ENCODE peak calls at places on chromosomes 7 and 10, in eight cellular contexts. L is fibroblast of the aortic adventitia, T is lower leg skin, F is ascending aorta, I is spleen, N is progenitor cell of endocrine pancreas, A is fibroblast of lung, K is MM.1S. Y is an unnamed sample.

GRCh38 chr10:72842164-72842563 is 51.4 kb upstream of the OIT3 start:
- DNase-seq in L (no peak), T (no peak), F (no peak), I (no peak), N (no peak), A (no peak), K (no peak), Y (no peak)

GRCh38 chr10:8039323-8039922 is 15.1 kb upstream of the GATA3 start:
- DNase-seq in L (no peak), T (no peak), F (no peak), I (no peak), N (no peak), A (no peak), K (no peak), Y (no peak)

GRCh38 chr7:22452142-22452763 is 47.7 kb downstream of the STEAP1B start:
- DNase-seq in L (peak; percentile 23), T (peak; percentile 38), F (no peak), I (peak; percentile 80), N (peak; percentile 49), A (peak; percentile 30), K (no peak), Y (peak; percentile 38)

GRCh38 chr10:18140957-18141888 is 999 bp downstream of the CACNB2 start:
- DNase-seq in L (peak; percentile 29), T (no peak), F (no peak), I (no peak), N (no peak), A (peak; percentile 33), K (no peak), Y (no peak)

GRCh38 chr7:78514653-78515052 is 716.1 kb downstream of the PHTF2 start:
- DNase-seq in L (no peak), T (no peak), F (no peak), I (no peak), N (no peak), A (no peak), K (no peak), Y (no peak)

GRCh38 chr7:141700291-141700847 is 1.6 kb downstream of the DENND11 start:
- DNase-seq in L (no peak), T (no peak), F (no peak), I (no peak), N (no peak), A (no peak), K (no peak), Y (no peak)

GRCh38 chr7:83001362-83002040 is 161.2 kb downstream of the PCLO start:
- DNase-seq in L (no peak), T (no peak), F (no peak), I (no peak), N (no peak), A (peak; percentile 64), K (no peak), Y (no peak)

GRCh38 chr10:43201545-43202131 is 63.4 kb downstream of the CSGALNACT2 start:
- DNase-seq in L (no peak), T (no peak), F (peak; percentile 58), I (peak; percentile 79), N (peak; percentile 3), A (no peak), K (no peak), Y (no peak)

GRCh38 chr10:122515588-122516231 is 44.8 kb upstream of the DMBT1 start:
- DNase-seq in L (no peak), T (no peak), F (no peak), I (no peak), N (no peak), A (peak; percentile 80), K (no peak), Y (peak; percentile 59)

GRCh38 chr10:125001313-125002043 is 59.6 kb downstream of the ZRANB1 start:
- DNase-seq in L (no peak), T (no peak), F (peak; percentile 66), I (peak; percentile 54), N (no peak), A (no peak), K (no peak), Y (no peak)

GRCh38 chr10:124998624-124999291 is 56.8 kb downstream of the ZRANB1 start:
- DNase-seq in L (no peak), T (no peak), F (peak; percentile 67), I (peak; percentile 66), N (no peak), A (no peak), K (no peak), Y (no peak)

GRCh38 chr10:125002044-125002422 is 60.1 kb downstream of the ZRANB1 start:
- DNase-seq in L (no peak), T (no peak), F (no peak), I (peak; percentile 67), N (no peak), A (no peak), K (no peak), Y (no peak)

GRCh38 chr10:124999433-125000365 is 57.8 kb downstream of the ZRANB1 start:
- DNase-seq in L (peak; percentile 96), T (no peak), F (peak; percentile 92), I (peak; percentile 60), N (no peak), A (peak; percentile 92), K (no peak), Y (peak; percentile 85)

GRCh38 chr10:125000366-125001312 is 58.7 kb downstream of the ZRANB1 start:
- DNase-seq in L (no peak), T (no peak), F (peak; percentile 70), I (no peak), N (no peak), A (peak; percentile 81), K (no peak), Y (no peak)
- TF ChIP-seq CTCF in L (no peak), T (no peak), F (no peak), I (no peak), N (no peak), A (peak; percentile 15), K (no peak), Y (no peak)

GRCh38 chr7:117332031-117332430 is 9.2 kb upstream of the WNT2 start:
- DNase-seq in L (no peak), T (no peak), F (no peak), I (no peak), N (no peak), A (no peak), K (no peak), Y (no peak)

GRCh38 chr7:117333168-117333567 is 10.3 kb upstream of the WNT2 start:
- DNase-seq in L (no peak), T (no peak), F (no peak), I (no peak), N (no peak), A (no peak), K (no peak), Y (no peak)

GRCh38 chr7:117338020-117338419 is 15.2 kb upstream of the WNT2 start:
- DNase-seq in L (peak; percentile 67), T (no peak), F (no peak), I (no peak), N (no peak), A (no peak), K (no peak), Y (peak; percentile 11)
- TF ChIP-seq CTCF in L (peak; percentile 15), T (no peak), F (no peak), I (no peak), N (no peak), A (no peak), K (no peak), Y (no peak)

DNA sequence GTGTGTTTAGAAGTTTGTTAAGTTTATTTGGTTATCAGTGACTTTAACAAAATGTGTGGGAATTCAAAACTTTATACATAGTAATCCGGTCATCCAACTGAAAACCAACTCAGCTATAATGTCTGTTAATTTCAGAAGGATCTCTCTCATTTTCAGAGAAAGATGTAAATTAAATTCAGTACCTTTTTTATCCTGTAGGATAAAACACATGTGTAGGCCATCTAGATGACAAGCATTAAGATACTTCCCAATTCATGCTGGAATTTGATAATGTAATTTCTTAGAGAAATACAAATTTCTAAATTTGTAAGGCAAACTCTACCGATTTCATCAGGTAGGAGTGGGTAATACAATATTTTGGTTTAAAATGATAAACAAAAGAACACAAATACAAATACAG is 43.4 kb upstream of the STEAP4 start:
- DNase-seq in L (no peak), T (no peak), F (no peak), I (no peak), N (no peak), A (no peak), K (no peak), Y (no peak)
- TF ChIP-seq CTCF in L (no peak), T (no peak), F (no peak), I (no peak), N (peak; percentile 27), A (no peak), K (no peak), Y (no peak)

DNA sequence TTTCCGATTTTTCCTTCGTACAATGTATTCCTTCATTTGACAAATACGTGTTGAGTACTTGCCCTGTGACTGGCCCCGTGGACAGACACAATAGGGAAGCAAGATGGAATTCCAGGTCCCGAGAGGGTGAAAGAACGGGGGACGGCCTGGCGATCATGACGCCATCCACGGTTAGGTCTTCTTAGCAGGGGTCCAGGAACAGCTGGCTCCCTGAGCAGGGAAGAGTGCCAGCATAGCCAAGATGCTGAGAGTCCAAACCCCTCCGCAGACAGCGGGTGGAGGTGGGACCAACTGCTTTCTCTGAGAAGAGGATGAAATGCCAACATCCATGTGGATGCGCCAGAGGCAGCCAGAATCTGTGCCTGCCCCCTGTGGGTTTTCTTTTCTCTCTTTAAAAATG is 143.7 kb downstream of the DYNC2I1 start:
- DNase-seq in L (no peak), T (no peak), F (no peak), I (no peak), N (no peak), A (no peak), K (no peak), Y (no peak)
- TF ChIP-seq CTCF in L (no peak), T (no peak), F (no peak), I (no peak), N (no peak), A (no peak), K (no peak), Y (no peak)

Y was measured in fibroblast of pulmonary artery.